ENCODE peak calls at places on chromosomes 12 and 14, in five cellular contexts. X, G, J, Z and B are unnamed samples.

GRCh38 chr12:119669744-119670472 is 2.0 kb downstream of the PRKAB1 start:
- DNase-seq in X (no peak), G (no peak), J (no peak), Z (peak; percentile 49), B (peak; percentile 49)

GRCh38 chr12:93624595-93625294 is 52.3 kb downstream of the SOCS2 start:
- DNase-seq in X (peak; percentile 95), G (peak; percentile 92), J (peak; percentile 96), Z (peak; percentile 95), B (peak; percentile 90)

GRCh38 chr14:98290596-98290995 is 981.4 kb downstream of the BCL11B start:
- DNase-seq in X (no peak), G (no peak), J (peak; percentile 35), Z (peak; percentile 41), B (no peak)

GRCh38 chr14:34826661-34827060 is 48.5 kb downstream of the BAZ1A start:
- DNase-seq in X (peak; percentile 38), G (peak; percentile 16), J (peak; percentile 31), Z (peak; percentile 10), B (peak; percentile 48)

GRCh38 chr12:124273630-124274029 is 21.3 kb upstream of the RFLNA start:
- DNase-seq in X (peak; percentile 48), G (peak; percentile 14), J (peak; percentile 39), Z (peak; percentile 53), B (peak; percentile 22)

GRCh38 chr12:118371354-118372282 is 1.1 kb downstream of the TAOK3 start:
- DNase-seq in X (peak; percentile 26), G (no peak), J (peak; percentile 22), Z (peak; percentile 37), B (no peak)

GRCh38 chr12:25308761-25309160 is 58.0 kb upstream of the KRAS start:
- DNase-seq in X (peak; percentile 44), G (no peak), J (peak; percentile 75), Z (peak; percentile 7), B (no peak)

GRCh38 chr12:121010860-121011259 is 5.4 kb downstream of the C12orf43 start:
- DNase-seq in X (no peak), G (no peak), J (no peak), Z (no peak), B (no peak)

GRCh38 chr14:105369653-105370040 is 28.7 kb upstream of the TEX22 start:
- DNase-seq in X (no peak), G (no peak), J (no peak), Z (no peak), B (no peak)

GRCh38 chr14:32560213-32560857 is 231.2 kb downstream of the AKAP6 start:
- DNase-seq in X (peak; percentile 93), G (peak; percentile 92), J (peak; percentile 76), Z (peak; percentile 84), B (peak; percentile 87)

GRCh38 chr14:21866479-21866878 is 192.9 kb upstream of the OR4E1 start:
- DNase-seq in X (no peak), G (no peak), J (no peak), Z (no peak), B (no peak)

GRCh38 chr14:91348861-91349465 is 68.7 kb downstream of the CCDC88C start:
- DNase-seq in X (peak; percentile 28), G (peak; percentile 7), J (no peak), Z (no peak), B (no peak)

GRCh38 chr12:68291396-68292036 is 38.1 kb upstream of the IL22 start:
- DNase-seq in X (no peak), G (no peak), J (no peak), Z (peak; percentile 28), B (no peak)

GRCh38 chr12:68293347-68293746 is 38.8 kb downstream of the MDM1 start:
- DNase-seq in X (no peak), G (no peak), J (no peak), Z (no peak), B (no peak)

GRCh38 chr12:68287106-68287505 is 33.7 kb upstream of the IL22 start:
- DNase-seq in X (no peak), G (no peak), J (no peak), Z (no peak), B (no peak)

GRCh38 chr12:68292157-68292940 is 38.9 kb upstream of the IL22 start:
- DNase-seq in X (no peak), G (no peak), J (peak; percentile 45), Z (no peak), B (no peak)

GRCh38 chr12:68290126-68290525 is 36.7 kb upstream of the IL22 start:
- DNase-seq in X (no peak), G (no peak), J (peak; percentile 72), Z (no peak), B (no peak)
- TF ChIP-seq CTCF in X (no peak), G (no peak), J (no peak), Z (no peak), B (no peak)

DNA sequence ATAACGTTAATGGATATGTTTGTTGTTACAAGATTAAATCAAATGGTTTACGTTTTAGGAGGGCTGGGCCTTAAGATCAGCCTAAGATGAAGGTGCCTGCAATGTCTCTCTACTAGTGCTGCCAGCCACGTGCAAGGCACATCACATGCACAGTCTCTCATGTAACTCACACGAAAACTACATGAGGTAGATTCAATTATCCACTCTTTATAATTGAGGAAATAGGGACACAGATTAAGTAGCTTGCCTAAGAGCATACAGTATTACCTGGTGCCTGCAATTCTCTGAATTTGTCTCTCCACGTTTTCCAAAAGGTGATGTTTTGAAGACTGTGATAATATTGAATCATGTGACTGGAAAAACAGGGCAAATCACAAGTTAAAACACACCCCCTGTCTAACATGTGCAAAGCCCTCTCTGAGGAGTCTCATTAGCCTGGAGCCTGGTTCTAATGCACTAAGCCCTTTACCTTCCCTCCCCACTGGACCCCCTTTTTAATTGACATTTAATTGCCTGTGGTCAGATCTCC is 14.6 kb upstream of the ATP2A2 start:
- DNase-seq in X (no peak), G (no peak), J (no peak), Z (no peak), B (no peak)
- H3K4me3 ChIP-seq in X (no peak overlapping the region), G (no peak overlapping the region), J (no peak overlapping the region), Z (no peak overlapping the region), B (no peak overlapping the region)

DNA sequence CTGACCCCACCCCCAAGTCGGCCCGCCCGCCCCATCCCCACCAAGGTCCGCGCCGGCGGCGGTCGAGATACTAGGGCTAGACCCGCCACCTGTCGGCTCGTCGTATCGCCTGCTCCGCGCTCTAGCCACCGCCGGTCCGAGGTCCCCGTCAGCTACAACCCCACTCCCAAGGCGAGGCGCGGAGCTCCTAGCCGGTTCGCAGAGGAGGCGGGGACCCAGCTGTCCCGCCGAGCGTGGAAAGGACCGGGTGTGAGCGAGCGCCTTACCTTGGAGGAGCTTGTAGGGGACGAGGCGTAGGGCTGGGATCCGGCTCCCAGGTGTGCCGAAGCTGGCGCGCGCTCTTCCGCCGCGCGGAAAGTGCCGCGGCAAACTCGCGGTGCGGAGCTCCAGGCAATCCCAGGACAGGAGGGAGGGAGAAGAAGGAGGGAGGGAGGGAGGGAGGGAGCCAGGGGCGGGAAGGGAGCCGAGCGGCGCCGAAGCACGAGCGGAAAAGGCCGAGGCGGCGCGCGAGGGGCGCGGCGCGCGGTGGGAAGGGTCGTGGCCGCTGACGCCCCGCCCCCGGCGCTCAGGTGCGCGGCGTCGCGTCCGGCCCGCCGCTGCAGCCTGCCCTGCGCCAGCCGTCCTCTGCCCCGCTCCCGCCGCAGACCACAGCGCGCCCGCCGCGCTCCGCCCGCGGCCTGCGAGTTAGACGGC is at the start of gene PAWR:
- DNase-seq in X (peak; percentile 63), G (peak; percentile 63), J (peak; percentile 70), Z (peak; percentile 92), B (peak; percentile 82)
- TF ChIP-seq CTCF in X (peak; percentile 5), G (peak; percentile 11), J (no peak), Z (no peak), B (no peak)

DNA sequence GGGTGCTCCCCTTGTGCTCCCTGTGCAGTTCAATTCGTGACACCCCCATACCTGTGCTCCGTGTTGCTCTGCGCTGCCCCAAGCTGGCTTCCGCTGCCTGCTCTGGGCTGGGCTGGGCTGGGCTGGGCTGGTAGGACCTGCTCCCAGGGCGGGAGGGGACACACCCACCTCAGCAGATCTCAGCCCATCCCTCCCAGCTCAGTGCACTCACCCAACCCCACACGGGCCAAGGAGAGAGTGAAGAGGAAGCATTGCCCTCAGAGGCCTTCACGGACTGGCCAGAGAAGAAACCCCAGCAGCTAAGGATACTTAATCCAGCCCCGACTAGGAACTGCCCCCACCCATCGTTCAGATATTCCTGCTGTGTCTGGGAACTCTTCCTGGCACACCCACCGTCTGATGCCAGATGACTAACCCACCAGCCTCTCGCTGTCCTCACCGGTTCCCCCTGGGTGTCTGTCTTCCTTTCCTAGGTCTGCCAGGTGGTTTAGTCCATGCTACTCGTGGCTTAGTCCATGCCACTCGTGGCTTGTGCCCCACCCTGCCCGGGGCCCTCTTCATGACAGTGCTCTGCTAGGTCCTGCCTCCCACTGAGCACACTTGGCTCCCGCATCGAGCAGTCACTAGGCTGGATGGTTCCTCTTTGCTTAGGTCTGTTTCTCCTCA is at the start of gene LPAR5:
- DNase-seq in X (peak; percentile 20), G (peak; percentile 24), J (peak; percentile 55), Z (peak; percentile 67), B (peak; percentile 32)
- H3K4me3 ChIP-seq in X (no peak within 1 kb of the TSS), G (no peak within 1 kb of the TSS), J (no peak within 1 kb of the TSS), Z (peak within 1 kb of the TSS; percentile 61), B (no peak within 1 kb of the TSS)

DNA sequence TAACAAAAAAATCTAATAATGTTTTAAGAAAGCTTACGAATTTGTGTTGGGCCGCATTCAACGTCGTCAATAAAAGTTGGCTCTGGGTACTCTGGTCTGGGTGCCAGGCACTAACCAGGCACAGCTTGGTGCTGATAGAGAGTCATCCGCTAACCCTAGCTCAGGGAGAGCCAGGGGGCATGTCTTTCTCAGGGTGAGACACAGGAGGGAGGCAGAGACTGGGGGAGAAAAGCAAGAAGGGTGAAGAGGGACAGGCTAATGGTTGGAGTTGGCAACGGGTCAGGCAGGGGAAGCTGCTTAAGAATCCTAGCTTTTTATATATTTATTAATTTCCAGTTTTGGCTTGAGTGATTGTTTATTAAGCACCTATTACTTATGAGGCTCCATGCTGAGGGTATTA is 105.0 kb downstream of the CMKLR1 start:
- DNase-seq in X (peak; percentile 22), G (no peak), J (peak; percentile 0), Z (no peak), B (no peak)
- TF ChIP-seq CTCF in X (peak; percentile 40), G (no peak), J (no peak), Z (no peak), B (no peak)